ENCODE peak calls at places on chromosomes 13 and 19, in five cellular contexts. L is CD8-positive, alpha-beta T cell; D is ovary; Q is gastrocnemius medialis; K is fibroblast of lung. V is an unnamed sample.

GRCh38 chr19:9836021-9836420 is 903 bp downstream of the PIN1 start:
- DNase-seq in Q (no peak), L (no peak), K (peak; percentile 39), D (no peak), V (peak; percentile 37)

GRCh38 chr19:5059191-5059579 is 90.3 kb downstream of the KDM4B start:
- DNase-seq in L (no peak), K (no peak), Q (no peak), D (no peak), V (peak; percentile 14)

GRCh38 chr13:98478134-98479129 is 98.5 kb downstream of the STK24 start:
- DNase-seq in K (peak; percentile 26), D (no peak), L (peak; percentile 28), Q (no peak), V (peak; percentile 27)

GRCh38 chr13:93289047-93289446 is 62.4 kb downstream of the GPC6 start:
- DNase-seq in Q (no peak), D (no peak), K (no peak), L (no peak), V (peak; percentile 48)

GRCh38 chr13:99065250-99066015 is 87.6 kb upstream of the DOCK9 start:
- DNase-seq in K (no peak), Q (no peak), D (no peak), L (no peak), V (no peak)

GRCh38 chr13:104779311-104779710 is 1713.1 kb upstream of the SLC10A2 start:
- DNase-seq in L (no peak), K (peak; percentile 90), D (no peak), Q (no peak), V (no peak)

GRCh38 chr13:113364933-113365371 is 1.0 kb upstream of the GRTP1 start:
- DNase-seq in L (no peak), K (no peak), D (peak; percentile 74), Q (no peak), V (no peak)

GRCh38 chr19:7397687-7398086 is 49.0 kb downstream of the ARHGEF18 start:
- DNase-seq in L (no peak), D (no peak), Q (no peak), K (peak; percentile 74), V (peak; percentile 90)

GRCh38 chr13:78675112-78675511 is 16.2 kb upstream of the OBI1 start:
- DNase-seq in K (no peak), L (no peak), D (no peak), Q (no peak), V (no peak)

GRCh38 chr19:46383171-46383815 is 30.1 kb downstream of the CCDC8 start:
- DNase-seq in Q (no peak), D (no peak), K (no peak), L (no peak), V (no peak)

GRCh38 chr13:113178070-113178895 is 19.8 kb downstream of the PROZ start:
- DNase-seq in K (peak; percentile 92), L (no peak), D (no peak), Q (no peak), V (peak; percentile 86)

GRCh38 chr13:114281351-114282142 is at the start of gene UPF3A:
- DNase-seq in L (peak; percentile 90), D (peak; percentile 95), K (peak; percentile 94), Q (peak; percentile 90), V (peak; percentile 97)

GRCh38 chr13:28754698-28755545 is 36.2 kb upstream of the SLC46A3 start:
- DNase-seq in K (peak; percentile 1), D (no peak), Q (no peak), L (no peak), V (peak; percentile 12)

GRCh38 chr19:53157601-53158000 is 1.3 kb downstream of the ZNF347 start:
- DNase-seq in Q (no peak), L (no peak), D (peak; percentile 23), K (no peak), V (peak; percentile 22)

GRCh38 chr19:39166571-39167391 is 30.0 kb upstream of the NCCRP1 start:
- DNase-seq in L (no peak), Q (no peak), D (peak; percentile 57), K (peak; percentile 21), V (no peak)

GRCh38 chr13:77767413-77767812 is 69.9 kb downstream of the SLAIN1 start:
- DNase-seq in D (no peak), Q (no peak), L (no peak), K (no peak), V (no peak)

GRCh38 chr13:22447132-22447886 is 733.5 kb upstream of the SGCG start:
- DNase-seq in L (no peak), D (no peak), Q (no peak), K (no peak), V (peak; percentile 60)

GRCh38 chr13:82747331-82747730 is 1134.9 kb downstream of the SLITRK1 start:
- DNase-seq in K (no peak), Q (no peak), D (no peak), L (no peak), V (no peak)

GRCh38 chr13:77207943-77208342 is 119.0 kb downstream of the MYCBP2 start:
- DNase-seq in L (no peak), Q (no peak), D (no peak), K (peak; percentile 79), V (peak; percentile 60)

GRCh38 chr19:35525873-35526272 is 2.2 kb downstream of the SBSN start:
- DNase-seq in L (no peak), K (no peak), Q (no peak), D (no peak), V (no peak)

GRCh38 chr19:13832096-13832495 is 36.9 kb downstream of the ZSWIM4 start:
- DNase-seq in K (no peak), D (no peak), L (no peak), Q (no peak), V (no peak)

GRCh38 chr19:3463039-3463958 is 17.0 kb downstream of the SMIM24 start:
- DNase-seq in L (no peak), K (no peak), Q (peak; percentile 26), D (no peak), V (no peak)

GRCh38 chr13:27634231-27634630 is 12.5 kb downstream of the POLR1D start:
- DNase-seq in L (no peak), D (no peak), Q (no peak), K (no peak), V (no peak)

GRCh38 chr19:38209671-38210457 is 14.2 kb downstream of the DPF1 start:
- DNase-seq in D (peak; percentile 88), L (no peak), K (peak; percentile 76), Q (peak; percentile 73), V (peak; percentile 28)

GRCh38 chr19:49474545-49474930 is 523 bp downstream of the FLT3LG start:
- DNase-seq in L (no peak), K (no peak), D (no peak), Q (no peak), V (no peak)
- H3K27ac ChIP-seq in L (peak overlapping the region; percentile 96), K (peak overlapping the region; percentile 57), D (no peak overlapping the region), Q (peak overlapping the region; percentile 79), V (no peak overlapping the region)

DNA sequence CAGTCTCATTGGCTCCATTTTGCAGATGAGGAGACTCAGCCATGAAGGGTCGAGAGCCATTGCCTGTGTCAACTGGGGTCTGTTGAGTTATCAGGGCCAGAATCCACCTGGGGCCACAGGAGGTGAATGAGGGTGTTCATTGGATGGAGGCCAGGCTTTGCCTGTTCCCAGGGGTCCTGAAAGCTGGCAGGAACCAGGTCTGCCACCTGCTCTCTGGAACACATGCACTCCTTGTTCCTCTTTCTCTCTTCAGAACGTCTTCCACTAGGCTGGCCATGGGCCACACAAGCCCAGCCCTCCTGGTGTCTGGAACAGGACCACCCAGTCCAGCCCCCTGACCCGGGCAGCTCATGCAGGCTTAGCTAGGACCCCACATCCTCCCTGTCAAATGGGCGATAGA is 21.1 kb downstream of the PPP1R37 start:
- DNase-seq in K (no peak), L (no peak), D (no peak), Q (no peak), V (no peak)
- H3K4me3 ChIP-seq in K (no peak overlapping the region), L (no peak overlapping the region), D (no peak overlapping the region), Q (no peak overlapping the region), V (no peak overlapping the region)

DNA sequence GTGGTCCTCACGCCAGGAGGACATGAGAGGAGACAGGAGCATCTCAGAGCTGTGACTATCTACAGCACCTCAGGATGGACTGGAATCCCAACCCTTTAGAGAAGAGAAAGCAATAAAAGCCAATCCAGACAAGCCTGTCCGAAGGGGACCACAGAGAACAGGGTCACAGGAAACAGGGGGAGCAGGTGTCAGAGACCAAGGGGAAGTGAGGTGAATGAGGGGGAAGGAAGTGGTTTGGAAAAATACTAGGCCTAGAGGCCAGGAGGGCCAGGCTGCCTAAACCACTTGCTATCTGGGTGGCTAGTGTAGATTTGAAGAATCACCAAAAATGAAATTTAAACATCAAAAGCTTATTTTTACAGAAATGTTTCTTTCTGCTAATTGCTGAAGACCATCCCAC is 16.2 kb downstream of the TMTC4 start:
- DNase-seq in Q (no peak), K (no peak), D (no peak), L (no peak), V (no peak)
- H3K27ac ChIP-seq in Q (no peak overlapping the region), K (no peak overlapping the region), D (no peak overlapping the region), L (no peak overlapping the region), V (no peak overlapping the region)

GRCh38 chr13:102212729-102213128 is 189.1 kb downstream of the FGF14 start:
- DNase-seq in D (no peak), Q (no peak), L (no peak), K (no peak), V (no peak)
- H3K4me3 ChIP-seq in D (no peak overlapping the region), Q (no peak overlapping the region), L (no peak overlapping the region), K (no peak overlapping the region), V (no peak overlapping the region)

DNA sequence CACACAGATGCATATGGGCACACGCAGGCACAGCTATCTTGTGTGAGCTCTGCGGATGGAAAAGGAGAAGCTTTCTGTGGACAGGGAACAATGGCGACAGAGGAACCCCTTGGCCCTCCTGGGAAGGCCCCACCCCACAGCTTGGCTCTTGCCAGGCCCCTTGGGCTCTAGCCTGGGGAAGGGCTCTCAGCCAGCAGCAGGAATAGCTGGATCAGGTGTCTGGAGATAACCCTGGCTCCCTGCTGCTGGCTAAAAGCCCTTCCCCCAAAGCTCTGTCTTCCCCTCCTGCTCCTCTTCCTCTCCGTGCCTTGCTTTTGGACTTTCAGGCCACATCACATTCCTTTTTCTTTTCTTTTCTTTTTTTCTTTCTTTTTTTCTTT is 24.3 kb downstream of the CEBPA start:
- DNase-seq in Q (no peak), L (no peak), K (no peak), D (no peak), V (no peak)
- H3K27ac ChIP-seq in Q (no peak overlapping the region), L (no peak overlapping the region), K (no peak overlapping the region), D (no peak overlapping the region), V (no peak overlapping the region)

GRCh38 chr19:54795763-54796162 is 7.6 kb upstream of the KIR2DL4 start:
- DNase-seq in Q (no peak), D (no peak), K (no peak), L (no peak), V (no peak)

GRCh38 chr19:54791476-54791875 is 11.9 kb upstream of the KIR2DL4 start:
- DNase-seq in L (no peak), Q (no peak), D (no peak), K (no peak), V (no peak)

GRCh38 chr19:54790711-54791110 is 12.7 kb upstream of the KIR2DL4 start:
- DNase-seq in Q (no peak), D (no peak), K (no peak), L (no peak), V (no peak)

GRCh38 chr19:54792814-54793213 is 10.6 kb upstream of the KIR2DL4 start:
- DNase-seq in L (no peak), K (no peak), Q (no peak), D (no peak), V (no peak)
- H3K4me3 ChIP-seq in L (peak overlapping the region; percentile 33), K (no peak overlapping the region), Q (no peak overlapping the region), D (no peak overlapping the region), V (no peak overlapping the region)

V was measured in cardiac muscle cell.